ENCODE peak calls at places on chromosomes 6 and 20, in nine cellular contexts. One of them, this sample, is unnamed.

GRCh38 chr6:119426619-119427018 is 77.1 kb upstream of the MAN1A1 start:
- DNase-seq in right lobe of liver: no peak
- DNase-seq in cardiac fibroblast: peak; percentile 9
- DNase-seq in lower leg skin: no peak
- DNase-seq in aorta: no peak
- DNase-seq in GM12865: no peak
- DNase-seq in DND-41: no peak
- DNase-seq in brain microvascular endothelial cell: no peak
- DNase-seq in GM23338: no peak
- DNase-seq in this sample: no peak

GRCh38 chr6:10720229-10720959 is 2.5 kb upstream of the TMEM14C start:
- DNase-seq in right lobe of liver: peak; percentile 57
- DNase-seq in cardiac fibroblast: peak; percentile 32
- DNase-seq in lower leg skin: no peak
- DNase-seq in aorta: peak; percentile 84
- DNase-seq in GM12865: no peak
- DNase-seq in DND-41: peak; percentile 82
- DNase-seq in brain microvascular endothelial cell: no peak
- DNase-seq in GM23338: no peak
- DNase-seq in this sample: peak; percentile 20

GRCh38 chr6:142850653-142851434 is 94.1 kb downstream of the HIVEP2 start:
- DNase-seq in right lobe of liver: no peak
- DNase-seq in cardiac fibroblast: peak; percentile 78
- DNase-seq in lower leg skin: no peak
- DNase-seq in aorta: no peak
- DNase-seq in GM12865: peak; percentile 88
- DNase-seq in DND-41: no peak
- DNase-seq in brain microvascular endothelial cell: peak; percentile 75
- DNase-seq in GM23338: no peak
- DNase-seq in this sample: no peak

GRCh38 chr6:30613251-30614043 is 3.6 kb downstream of the PPP1R10 start:
- DNase-seq in right lobe of liver: no peak
- DNase-seq in cardiac fibroblast: peak; percentile 49
- DNase-seq in lower leg skin: no peak
- DNase-seq in aorta: no peak
- DNase-seq in GM12865: no peak
- DNase-seq in DND-41: no peak
- DNase-seq in brain microvascular endothelial cell: no peak
- DNase-seq in GM23338: no peak
- DNase-seq in this sample: no peak

GRCh38 chr6:8219352-8219943 is 117.1 kb upstream of the EEF1E1 start:
- DNase-seq in right lobe of liver: no peak
- DNase-seq in cardiac fibroblast: peak; percentile 76
- DNase-seq in lower leg skin: peak; percentile 25
- DNase-seq in aorta: no peak
- DNase-seq in GM12865: peak; percentile 54
- DNase-seq in DND-41: peak; percentile 30
- DNase-seq in brain microvascular endothelial cell: peak; percentile 53
- DNase-seq in GM23338: peak; percentile 74
- DNase-seq in this sample: peak; percentile 36

GRCh38 chr6:7640607-7641577 is 50.9 kb downstream of the SNRNP48 start:
- DNase-seq in right lobe of liver: no peak
- DNase-seq in cardiac fibroblast: peak; percentile 88
- DNase-seq in lower leg skin: no peak
- DNase-seq in aorta: no peak
- DNase-seq in GM12865: no peak
- DNase-seq in DND-41: no peak
- DNase-seq in brain microvascular endothelial cell: peak; percentile 81
- DNase-seq in GM23338: peak; percentile 36
- DNase-seq in this sample: peak; percentile 45

GRCh38 chr20:62648318-62648995 is 6.2 kb downstream of the SLCO4A1 start:
- DNase-seq in right lobe of liver: no peak
- DNase-seq in cardiac fibroblast: no peak
- DNase-seq in lower leg skin: no peak
- DNase-seq in aorta: no peak
- DNase-seq in GM12865: no peak
- DNase-seq in DND-41: no peak
- DNase-seq in brain microvascular endothelial cell: no peak
- DNase-seq in GM23338: no peak
- DNase-seq in this sample: no peak

GRCh38 chr6:123962508-123962907 is 158.8 kb downstream of the NKAIN2 start:
- DNase-seq in right lobe of liver: peak; percentile 95
- DNase-seq in cardiac fibroblast: no peak
- DNase-seq in lower leg skin: peak; percentile 32
- DNase-seq in aorta: no peak
- DNase-seq in GM12865: no peak
- DNase-seq in DND-41: no peak
- DNase-seq in brain microvascular endothelial cell: no peak
- DNase-seq in GM23338: no peak
- DNase-seq in this sample: no peak

GRCh38 chr20:19626896-19627295 is 131.2 kb upstream of the RIN2 start:
- DNase-seq in right lobe of liver: no peak
- DNase-seq in cardiac fibroblast: peak; percentile 13
- DNase-seq in lower leg skin: no peak
- DNase-seq in aorta: no peak
- DNase-seq in GM12865: no peak
- DNase-seq in DND-41: no peak
- DNase-seq in brain microvascular endothelial cell: peak; percentile 1
- DNase-seq in GM23338: no peak
- DNase-seq in this sample: no peak

GRCh38 chr20:22460231-22460630 is 124.1 kb downstream of the FOXA2 start:
- DNase-seq in right lobe of liver: no peak
- DNase-seq in cardiac fibroblast: no peak
- DNase-seq in lower leg skin: no peak
- DNase-seq in aorta: no peak
- DNase-seq in GM12865: no peak
- DNase-seq in DND-41: no peak
- DNase-seq in brain microvascular endothelial cell: no peak
- DNase-seq in GM23338: no peak
- DNase-seq in this sample: no peak

GRCh38 chr6:1024587-1024986 is 287.3 kb upstream of the FOXQ1 start:
- DNase-seq in right lobe of liver: no peak
- DNase-seq in cardiac fibroblast: no peak
- DNase-seq in lower leg skin: peak; percentile 51
- DNase-seq in aorta: no peak
- DNase-seq in GM12865: no peak
- DNase-seq in DND-41: no peak
- DNase-seq in brain microvascular endothelial cell: peak; percentile 79
- DNase-seq in GM23338: no peak
- DNase-seq in this sample: no peak

GRCh38 chr6:108163267-108163643 is 2.6 kb upstream of the NR2E1 start:
- DNase-seq in right lobe of liver: no peak
- DNase-seq in cardiac fibroblast: no peak
- DNase-seq in lower leg skin: no peak
- DNase-seq in aorta: no peak
- DNase-seq in GM12865: no peak
- DNase-seq in DND-41: no peak
- DNase-seq in brain microvascular endothelial cell: no peak
- DNase-seq in GM23338: peak; percentile 77
- DNase-seq in this sample: peak; percentile 65

GRCh38 chr6:130600880-130601341 is 226.3 kb upstream of the SMLR1 start:
- DNase-seq in right lobe of liver: no peak
- DNase-seq in cardiac fibroblast: peak; percentile 43
- DNase-seq in lower leg skin: no peak
- DNase-seq in aorta: no peak
- DNase-seq in GM12865: no peak
- DNase-seq in DND-41: no peak
- DNase-seq in brain microvascular endothelial cell: peak; percentile 59
- DNase-seq in GM23338: peak; percentile 21
- DNase-seq in this sample: no peak

GRCh38 chr20:39700527-39700926 is 738.4 kb downstream of the DHX35 start:
- DNase-seq in right lobe of liver: no peak
- DNase-seq in cardiac fibroblast: no peak
- DNase-seq in lower leg skin: no peak
- DNase-seq in aorta: no peak
- DNase-seq in GM12865: no peak
- DNase-seq in DND-41: peak; percentile 74
- DNase-seq in brain microvascular endothelial cell: no peak
- DNase-seq in GM23338: no peak
- DNase-seq in this sample: no peak

GRCh38 chr6:158361961-158362634 is 49.8 kb downstream of the TULP4 start:
- DNase-seq in right lobe of liver: no peak
- DNase-seq in cardiac fibroblast: peak; percentile 28
- DNase-seq in lower leg skin: no peak
- DNase-seq in aorta: no peak
- DNase-seq in GM12865: no peak
- DNase-seq in DND-41: no peak
- DNase-seq in brain microvascular endothelial cell: no peak
- DNase-seq in GM23338: no peak
- DNase-seq in this sample: no peak

GRCh38 chr6:158370805-158371204 is 58.5 kb downstream of the TULP4 start:
- DNase-seq in right lobe of liver: no peak
- DNase-seq in cardiac fibroblast: no peak
- DNase-seq in lower leg skin: no peak
- DNase-seq in aorta: no peak
- DNase-seq in GM12865: no peak
- DNase-seq in DND-41: no peak
- DNase-seq in brain microvascular endothelial cell: no peak
- DNase-seq in GM23338: no peak
- DNase-seq in this sample: no peak

GRCh38 chr6:158367824-158368223 is 55.6 kb downstream of the TULP4 start:
- DNase-seq in right lobe of liver: no peak
- DNase-seq in cardiac fibroblast: no peak
- DNase-seq in lower leg skin: no peak
- DNase-seq in aorta: no peak
- DNase-seq in GM12865: no peak
- DNase-seq in DND-41: no peak
- DNase-seq in brain microvascular endothelial cell: no peak
- DNase-seq in GM23338: no peak
- DNase-seq in this sample: no peak

GRCh38 chr6:158369241-158369640 is 57.0 kb downstream of the TULP4 start:
- DNase-seq in right lobe of liver: no peak
- DNase-seq in cardiac fibroblast: no peak
- DNase-seq in lower leg skin: no peak
- DNase-seq in aorta: no peak
- DNase-seq in GM12865: no peak
- DNase-seq in DND-41: no peak
- DNase-seq in brain microvascular endothelial cell: no peak
- DNase-seq in GM23338: no peak
- DNase-seq in this sample: no peak

DNA sequence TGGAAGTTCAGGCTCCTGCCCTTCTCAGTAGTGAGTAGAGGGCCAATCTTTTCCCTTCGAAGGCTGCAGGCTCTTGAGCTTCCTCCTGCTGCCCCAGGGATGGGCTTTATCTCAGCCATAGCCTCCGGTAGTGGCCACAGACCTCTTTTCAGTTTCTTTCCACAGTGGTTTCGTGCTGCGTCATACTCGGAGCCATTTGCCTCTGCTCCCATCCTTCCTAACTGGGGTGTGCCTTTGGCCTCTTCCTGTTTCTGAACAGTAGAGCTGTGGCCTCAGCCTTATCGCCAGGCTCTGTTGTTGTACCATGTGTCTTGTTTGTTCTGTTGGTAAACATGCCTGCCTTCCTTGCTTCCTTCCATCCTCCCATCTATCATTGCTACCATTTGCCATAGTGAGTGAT is 54.1 kb downstream of the TULP4 start:
- DNase-seq in right lobe of liver: no peak
- DNase-seq in cardiac fibroblast: no peak
- DNase-seq in lower leg skin: no peak
- DNase-seq in aorta: no peak
- DNase-seq in GM12865: peak; percentile 64
- DNase-seq in DND-41: no peak
- DNase-seq in brain microvascular endothelial cell: no peak
- DNase-seq in GM23338: no peak
- DNase-seq in this sample: no peak
- H3K4me3 ChIP-seq in right lobe of liver: no peak overlapping the region
- H3K4me3 ChIP-seq in cardiac fibroblast: no peak overlapping the region
- H3K4me3 ChIP-seq in lower leg skin: no peak overlapping the region
- H3K4me3 ChIP-seq in aorta: no peak overlapping the region
- H3K4me3 ChIP-seq in GM12865: no peak overlapping the region
- H3K4me3 ChIP-seq in DND-41: no peak overlapping the region
- H3K4me3 ChIP-seq in brain microvascular endothelial cell: no peak overlapping the region
- H3K4me3 ChIP-seq in GM23338: no peak overlapping the region
- H3K4me3 ChIP-seq in this sample: no peak overlapping the region

DNA sequence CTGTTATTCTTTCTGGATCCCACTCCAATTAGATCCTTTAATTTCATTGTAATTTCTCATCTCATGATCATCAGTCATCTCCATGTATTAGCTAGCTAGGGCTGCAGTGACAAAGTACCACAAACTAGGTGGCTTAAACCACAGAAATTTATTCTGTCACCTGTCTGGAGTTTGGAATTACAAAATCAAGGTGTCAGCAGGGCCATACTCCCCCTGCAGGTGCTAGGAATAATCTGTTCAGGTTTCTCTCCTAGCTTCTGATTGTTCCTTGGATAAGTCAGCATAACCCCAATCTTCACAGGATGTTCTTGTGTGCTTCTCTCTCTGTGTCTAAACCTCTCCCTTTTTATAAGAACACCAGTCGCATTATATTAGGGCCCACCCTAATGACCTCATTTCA is 40.4 kb downstream of the BEND6 start:
- DNase-seq in right lobe of liver: no peak
- DNase-seq in cardiac fibroblast: no peak
- DNase-seq in lower leg skin: no peak
- DNase-seq in aorta: no peak
- DNase-seq in GM12865: no peak
- DNase-seq in DND-41: no peak
- DNase-seq in brain microvascular endothelial cell: no peak
- DNase-seq in GM23338: peak; percentile 68
- DNase-seq in this sample: peak; percentile 39
- H3K4me3 ChIP-seq in right lobe of liver: no peak overlapping the region
- H3K4me3 ChIP-seq in cardiac fibroblast: no peak overlapping the region
- H3K4me3 ChIP-seq in lower leg skin: no peak overlapping the region
- H3K4me3 ChIP-seq in aorta: no peak overlapping the region
- H3K4me3 ChIP-seq in GM12865: no peak overlapping the region
- H3K4me3 ChIP-seq in DND-41: no peak overlapping the region
- H3K4me3 ChIP-seq in brain microvascular endothelial cell: no peak overlapping the region
- H3K4me3 ChIP-seq in GM23338: no peak overlapping the region
- H3K4me3 ChIP-seq in this sample: no peak overlapping the region

GRCh38 chr6:136350914-136351313 is 61.3 kb upstream of the BCLAF1 start:
- DNase-seq in right lobe of liver: no peak
- DNase-seq in cardiac fibroblast: no peak
- DNase-seq in lower leg skin: no peak
- DNase-seq in aorta: no peak
- DNase-seq in GM12865: no peak
- DNase-seq in DND-41: no peak
- DNase-seq in brain microvascular endothelial cell: no peak
- DNase-seq in GM23338: no peak
- DNase-seq in this sample: no peak

GRCh38 chr6:136347847-136348246 is 58.2 kb upstream of the BCLAF1 start:
- DNase-seq in right lobe of liver: no peak
- DNase-seq in cardiac fibroblast: peak; percentile 10
- DNase-seq in lower leg skin: peak; percentile 58
- DNase-seq in aorta: no peak
- DNase-seq in GM12865: no peak
- DNase-seq in DND-41: no peak
- DNase-seq in brain microvascular endothelial cell: no peak
- DNase-seq in GM23338: no peak
- DNase-seq in this sample: no peak

GRCh38 chr6:136351518-136352106 is 62.0 kb upstream of the BCLAF1 start:
- DNase-seq in right lobe of liver: no peak
- DNase-seq in cardiac fibroblast: no peak
- DNase-seq in lower leg skin: no peak
- DNase-seq in aorta: no peak
- DNase-seq in GM12865: no peak
- DNase-seq in DND-41: no peak
- DNase-seq in brain microvascular endothelial cell: no peak
- DNase-seq in GM23338: peak; percentile 16
- DNase-seq in this sample: peak; percentile 36
- H3K4me3 ChIP-seq in right lobe of liver: no peak overlapping the region
- H3K4me3 ChIP-seq in cardiac fibroblast: no peak overlapping the region
- H3K4me3 ChIP-seq in lower leg skin: no peak overlapping the region
- H3K4me3 ChIP-seq in aorta: no peak overlapping the region
- H3K4me3 ChIP-seq in GM12865: no peak overlapping the region
- H3K4me3 ChIP-seq in DND-41: no peak overlapping the region
- H3K4me3 ChIP-seq in brain microvascular endothelial cell: no peak overlapping the region
- H3K4me3 ChIP-seq in GM23338: no peak overlapping the region
- H3K4me3 ChIP-seq in this sample: no peak overlapping the region

GRCh38 chr20:433300-433975 is 25.3 kb downstream of the RBCK1 start:
- DNase-seq in right lobe of liver: no peak
- DNase-seq in cardiac fibroblast: no peak
- DNase-seq in lower leg skin: no peak
- DNase-seq in aorta: no peak
- DNase-seq in GM12865: peak; percentile 89
- DNase-seq in DND-41: no peak
- DNase-seq in brain microvascular endothelial cell: no peak
- DNase-seq in GM23338: no peak
- DNase-seq in this sample: no peak
- H3K4me3 ChIP-seq in right lobe of liver: no peak overlapping the region
- H3K4me3 ChIP-seq in cardiac fibroblast: no peak overlapping the region
- H3K4me3 ChIP-seq in lower leg skin: no peak overlapping the region
- H3K4me3 ChIP-seq in aorta: no peak overlapping the region
- H3K4me3 ChIP-seq in GM12865: peak overlapping the region; percentile 13
- H3K4me3 ChIP-seq in DND-41: no peak overlapping the region
- H3K4me3 ChIP-seq in brain microvascular endothelial cell: no peak overlapping the region
- H3K4me3 ChIP-seq in GM23338: no peak overlapping the region
- H3K4me3 ChIP-seq in this sample: no peak overlapping the region

This sample was measured in H7.